ENCODE peak calls at places on chromosome 6, in five cellular contexts. One of them, this sample, is unnamed.

GRCh38 chr6:57190140-57190539 is 18.0 kb downstream of the BAG2 start:
- DNase-seq in astrocyte of the spinal cord: peak; percentile 57
- DNase-seq in aorta: no peak
- DNase-seq in activated naive CD4-positive, alpha-beta T cell: no peak
- DNase-seq in brain microvascular endothelial cell: no peak
- DNase-seq in this sample: no peak

GRCh38 chr6:33699739-33700138 is 11.8 kb downstream of the UQCC2 start:
- DNase-seq in astrocyte of the spinal cord: no peak
- DNase-seq in aorta: no peak
- DNase-seq in brain microvascular endothelial cell: no peak
- DNase-seq in activated naive CD4-positive, alpha-beta T cell: no peak
- DNase-seq in this sample: no peak

GRCh38 chr6:139891471-139891870 is 517.0 kb upstream of the CITED2 start:
- DNase-seq in activated naive CD4-positive, alpha-beta T cell: no peak
- DNase-seq in astrocyte of the spinal cord: peak; percentile 33
- DNase-seq in aorta: no peak
- DNase-seq in brain microvascular endothelial cell: peak; percentile 6
- DNase-seq in this sample: no peak

GRCh38 chr6:36954262-36954931 is at the start of gene PI16:
- DNase-seq in brain microvascular endothelial cell: no peak
- DNase-seq in aorta: no peak
- DNase-seq in activated naive CD4-positive, alpha-beta T cell: no peak
- DNase-seq in astrocyte of the spinal cord: no peak
- DNase-seq in this sample: no peak

GRCh38 chr6:138206862-138207261 is 11.4 kb downstream of the PBOV1 start:
- DNase-seq in astrocyte of the spinal cord: no peak
- DNase-seq in activated naive CD4-positive, alpha-beta T cell: no peak
- DNase-seq in aorta: no peak
- DNase-seq in brain microvascular endothelial cell: no peak
- DNase-seq in this sample: no peak

GRCh38 chr6:47303861-47304260 is 5.8 kb downstream of the TNFRSF21 start:
- DNase-seq in aorta: no peak
- DNase-seq in activated naive CD4-positive, alpha-beta T cell: no peak
- DNase-seq in brain microvascular endothelial cell: no peak
- DNase-seq in astrocyte of the spinal cord: no peak
- DNase-seq in this sample: no peak

GRCh38 chr6:35581633-35582032 is 68.9 kb upstream of the TULP1 start:
- DNase-seq in aorta: no peak
- DNase-seq in activated naive CD4-positive, alpha-beta T cell: no peak
- DNase-seq in brain microvascular endothelial cell: no peak
- DNase-seq in astrocyte of the spinal cord: peak; percentile 49
- DNase-seq in this sample: no peak

GRCh38 chr6:157037165-157037564 is 260.0 kb downstream of the ARID1B start:
- DNase-seq in activated naive CD4-positive, alpha-beta T cell: no peak
- DNase-seq in brain microvascular endothelial cell: no peak
- DNase-seq in astrocyte of the spinal cord: no peak
- DNase-seq in aorta: no peak
- DNase-seq in this sample: no peak

GRCh38 chr6:106963544-106963943 is 11.0 kb downstream of the CD24 start:
- DNase-seq in aorta: no peak
- DNase-seq in activated naive CD4-positive, alpha-beta T cell: no peak
- DNase-seq in astrocyte of the spinal cord: no peak
- DNase-seq in brain microvascular endothelial cell: no peak
- DNase-seq in this sample: no peak

This sample was measured in NCI-H1048.